ENCODE peak calls at places on chromosomes 2 and 18, in five cellular contexts. O, R, C, Z and M are unnamed samples. For H3K4me1, the result is how much of the 10 kb centered on the place peaks cover.

GRCh38 chr2:121570036-121570664 is 39.5 kb downstream of the RNU4ATAC start:
- DNase-seq in R (no peak), O (no peak), C (no peak), Z (no peak), M (no peak)

GRCh38 chr2:129165001-129165400 is 814.5 kb upstream of the RAB6C start:
- DNase-seq in Z (no peak), C (no peak), O (no peak), R (no peak), M (no peak)

GRCh38 chr2:36618381-36618780 is 20.4 kb upstream of the FEZ2 start:
- DNase-seq in R (no peak), O (peak), C (peak), Z (no peak), M (peak)

GRCh38 chr2:18209934-18210639 is 331.6 kb downstream of the KCNS3 start:
- DNase-seq in Z (no peak), C (no peak), R (no peak), O (no peak), M (no peak)

GRCh38 chr2:62325398-62325797 is 129.5 kb downstream of the B3GNT2 start:
- DNase-seq in Z (no peak), R (no peak), C (no peak), O (no peak), M (no peak)

GRCh38 chr2:99545066-99545465 is 55.2 kb upstream of the REV1 start:
- DNase-seq in R (no peak), Z (no peak), O (no peak), C (no peak), M (no peak)

GRCh38 chr18:74310411-74310810 is 5.2 kb upstream of the C18orf63 start:
- DNase-seq in Z (no peak), R (no peak), C (no peak), O (no peak), M (no peak)

GRCh38 chr2:207505728-207506127 is 24.0 kb upstream of the CREB1 start:
- DNase-seq in O (no peak), C (no peak), Z (no peak), R (no peak), M (no peak)

GRCh38 chr18:7980136-7980535 is 413.0 kb downstream of the PTPRM start:
- DNase-seq in Z (no peak), R (no peak), C (peak), O (no peak), M (no peak)

GRCh38 chr2:220163486-220163885 is 536.1 kb downstream of the SLC4A3 start:
- DNase-seq in C (no peak), R (no peak), Z (no peak), O (no peak), M (no peak)

GRCh38 chr18:66707473-66707872 is 103.6 kb upstream of the CDH19 start:
- DNase-seq in O (no peak), Z (no peak), R (no peak), C (no peak), M (no peak)

GRCh38 chr2:223093436-223093839 is 41.4 kb downstream of the KCNE4 start:
- DNase-seq in C (no peak), R (no peak), Z (peak), O (no peak), M (peak)

GRCh38 chr2:43083710-43084698 is 142.4 kb downstream of the ZFP36L2 start:
- DNase-seq in C (peak), O (no peak), Z (peak), R (peak), M (peak)

GRCh38 chr2:215619022-215619958 is 183.4 kb upstream of the FN1 start:
- DNase-seq in O (peak), C (peak), R (no peak), Z (no peak), M (no peak)

GRCh38 chr2:133531382-133531781 is 36.9 kb downstream of the NCKAP5 start:
- DNase-seq in Z (no peak), C (no peak), R (no peak), O (no peak), M (no peak)
- H3K4me1 ChIP-seq in Z (under half), C (under half), R (under half), O (under half), M (under half)

GRCh38 chr2:235857613-235858012 is 310.6 kb downstream of the GBX2 start:
- DNase-seq in R (no peak), O (no peak), Z (no peak), C (no peak), M (no peak)
- H3K27ac ChIP-seq in R (no peak), O (no peak), Z (no peak), C (no peak), M (no peak)

GRCh38 chr2:152509772-152510491 is 175.0 kb downstream of the FMNL2 start:
- DNase-seq in C (no peak), O (no peak), Z (no peak), R (no peak), M (no peak)
- H3K4me1 ChIP-seq in C (under half), O (under half), Z (under half), R (under half), M (under half)

DNA sequence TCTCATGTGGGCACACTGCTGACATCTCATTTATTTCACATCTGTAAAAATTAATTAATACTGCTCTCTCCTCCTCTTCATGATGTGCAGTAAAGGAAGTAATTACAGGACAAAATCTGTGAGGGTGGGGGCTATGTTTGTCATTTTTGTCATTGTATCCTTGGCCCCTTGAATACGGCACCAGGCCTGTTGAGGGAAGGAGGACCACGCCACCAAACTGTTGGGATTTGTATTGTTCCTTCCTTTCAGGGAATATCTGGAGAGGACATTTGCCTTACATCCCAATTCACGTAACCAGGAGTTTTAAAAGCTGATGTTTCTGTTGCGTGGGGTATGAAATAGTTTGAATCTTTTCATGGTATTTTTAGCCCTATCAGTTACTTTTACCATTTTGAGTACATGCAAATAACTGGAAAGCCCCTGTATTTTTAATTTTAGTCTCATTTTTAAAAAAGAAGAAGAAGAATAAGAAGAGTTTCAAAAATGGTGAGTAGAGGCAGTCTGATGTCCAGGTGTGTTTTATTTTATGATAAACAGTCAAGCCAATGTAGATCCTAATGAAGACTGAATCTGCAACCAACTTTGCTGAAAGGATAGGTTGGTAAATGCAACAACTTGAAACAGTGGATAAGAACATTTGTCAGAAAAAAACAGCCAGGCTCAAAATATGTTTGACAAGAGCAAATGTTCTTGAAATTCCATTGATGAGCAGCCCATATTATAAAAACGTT is 54.3 kb downstream of the RASGRP3 start:
- DNase-seq in C (no peak), R (no peak), Z (no peak), O (no peak), M (no peak)
- H3K27ac ChIP-seq in C (no peak), R (peak), Z (peak), O (no peak), M (peak)

GRCh38 chr2:179237209-179237946 is 27.3 kb downstream of the SESTD1 start:
- DNase-seq in Z (no peak), C (no peak), R (no peak), O (no peak), M (no peak)
- H3K4me1 ChIP-seq in Z (under half), C (under half), R (half or more), O (under half), M (under half)

DNA sequence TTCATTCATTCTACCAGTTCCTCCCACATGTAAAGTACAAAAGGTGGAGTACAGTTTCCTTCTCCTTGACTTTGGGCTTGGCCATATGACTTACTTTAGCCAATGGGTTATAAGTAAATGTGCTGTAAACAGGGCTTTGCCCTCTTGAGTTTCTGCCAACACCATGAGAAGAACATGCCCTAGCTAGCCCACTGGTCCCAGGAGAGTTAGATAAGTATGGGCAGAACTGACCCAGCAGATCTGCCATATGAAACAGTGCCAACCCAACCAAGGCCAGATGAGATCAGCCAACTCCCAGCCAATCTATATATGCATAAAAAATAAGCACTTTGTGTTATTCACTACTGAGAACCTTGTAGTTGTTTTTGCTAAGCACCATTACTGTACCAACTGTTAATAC is 25.5 kb downstream of the ZC3H8 start:
- DNase-seq in R (no peak), Z (no peak), C (no peak), O (no peak), M (no peak)
- H3K27ac ChIP-seq in R (no peak), Z (no peak), C (no peak), O (no peak), M (no peak)

GRCh38 chr2:157874278-157874825 is 1.8 kb downstream of the ACVR1 start:
- DNase-seq in R (no peak), C (no peak), Z (peak), O (no peak), M (peak)
- H3K4me1 ChIP-seq in R (under half), C (under half), Z (half or more), O (under half), M (under half)